ENCODE peak calls at places on chromosomes 2 and 18, in seven cellular contexts. O is GM12891, Q is HS-27A, J is H9, Y is hepatocyte, R is GF-D8, K is GM13977. F is an unnamed sample.

GRCh38 chr2:174778479-174778962 is 14.2 kb upstream of the CHRNA1 start:
- DNase-seq in J (no peak), K (peak), Q (peak), Y (peak), R (no peak), O (no peak), F (peak)

GRCh38 chr18:34871435-34871834 is 161.3 kb downstream of the DTNA start:
- DNase-seq in K (no peak), Q (no peak), J (no peak), Y (no peak), O (no peak), R (no peak), F (no peak)

GRCh38 chr18:44548291-44549221 is 132.1 kb upstream of the SETBP1 start:
- DNase-seq in J (no peak), K (no peak), R (no peak), Y (no peak), O (no peak), Q (no peak), F (no peak)

GRCh38 chr2:167212054-167212648 is 323.9 kb downstream of the XIRP2 start:
- DNase-seq in O (peak), Q (no peak), K (peak), Y (peak), J (no peak), R (no peak), F (peak)

GRCh38 chr2:101351207-101351606 is 36.1 kb downstream of the CREG2 start:
- DNase-seq in Y (no peak), Q (no peak), R (no peak), K (no peak), J (no peak), O (no peak), F (no peak)

GRCh38 chr18:49225160-49225559 is 235.3 kb downstream of the DYM start:
- DNase-seq in Y (no peak), J (no peak), Q (no peak), O (no peak), R (no peak), K (no peak), F (no peak)

GRCh38 chr2:149994057-149994728 is 406.6 kb upstream of the MMADHC start:
- DNase-seq in O (no peak), K (no peak), R (no peak), J (no peak), Q (peak), Y (peak), F (no peak)

GRCh38 chr2:42216712-42217111 is 47.6 kb downstream of the EML4 start:
- DNase-seq in K (no peak), J (no peak), Y (no peak), Q (no peak), O (no peak), R (peak), F (no peak)

GRCh38 chr2:46018773-46019593 is 278.2 kb upstream of the EPAS1 start:
- DNase-seq in O (no peak), Y (no peak), K (no peak), Q (no peak), J (no peak), R (no peak), F (no peak)

GRCh38 chr2:45177870-45178269 is 168.6 kb upstream of the SIX2 start:
- DNase-seq in Q (peak), K (no peak), Y (no peak), O (no peak), J (no peak), R (peak), F (no peak)

GRCh38 chr2:179991344-179991743 is 15.8 kb downstream of the CWC22 start:
- DNase-seq in K (no peak), Q (no peak), J (peak), Y (no peak), R (no peak), O (no peak), F (peak)

GRCh38 chr2:9800639-9800974 is 42.7 kb upstream of the TAF1B start:
- DNase-seq in Q (no peak), R (no peak), O (no peak), K (no peak), Y (no peak), J (no peak), F (no peak)

GRCh38 chr2:38106420-38107182 is 30.6 kb upstream of the CYP1B1 start:
- DNase-seq in R (no peak), Q (no peak), O (no peak), K (no peak), J (no peak), Y (peak), F (no peak)

GRCh38 chr2:236946871-236947270 is 138.8 kb upstream of the COPS8 start:
- DNase-seq in R (no peak), O (no peak), Y (no peak), Q (no peak), J (no peak), K (no peak), F (no peak)

GRCh38 chr18:50429207-50429948 is 54.5 kb downstream of the SKA1 start:
- DNase-seq in R (peak), O (no peak), J (no peak), Y (peak), Q (no peak), K (peak), F (peak)

GRCh38 chr2:179596018-179596417 is 265.4 kb downstream of the ZNF385B start:
- DNase-seq in R (no peak), K (no peak), J (no peak), Q (no peak), O (no peak), Y (no peak), F (no peak)

GRCh38 chr18:67636597-67637385 is 120.3 kb upstream of the DSEL start:
- DNase-seq in Q (no peak), J (peak), K (no peak), O (no peak), Y (no peak), R (no peak), F (no peak)

GRCh38 chr2:119108186-119108585 is 50.4 kb downstream of the C1QL2 start:
- DNase-seq in O (no peak), Y (no peak), R (no peak), K (no peak), J (no peak), Q (no peak), F (no peak)

GRCh38 chr2:111884592-111884964 is 585 bp upstream of the ANAPC1 start:
- DNase-seq in K (no peak), J (no peak), Y (no peak), Q (no peak), O (no peak), R (no peak), F (no peak)

GRCh38 chr2:109275120-109276040 is 146.4 kb downstream of the SH3RF3 start:
- DNase-seq in O (no peak), K (no peak), Q (no peak), R (peak), Y (no peak), J (no peak), F (no peak)

GRCh38 chr18:77065221-77065981 is 67.2 kb downstream of the MBP start:
- DNase-seq in K (no peak), Q (no peak), O (no peak), Y (peak), R (peak), J (no peak), F (no peak)

GRCh38 chr2:240800241-240800640 is 19.8 kb downstream of the KIF1A start:
- DNase-seq in J (no peak), O (no peak), K (no peak), R (no peak), Y (no peak), Q (no peak), F (no peak)

GRCh38 chr18:76443519-76444435 is 51.3 kb downstream of the ZNF516 start:
- DNase-seq in K (no peak), J (no peak), O (no peak), Q (no peak), R (no peak), Y (no peak), F (no peak)

GRCh38 chr2:79887747-79888374 is 375.0 kb downstream of the CTNNA2 start:
- DNase-seq in R (no peak), Q (peak), Y (peak), K (peak), J (peak), O (no peak), F (peak)

GRCh38 chr2:128309341-128310093 is 9.2 kb downstream of the HS6ST1 start:
- DNase-seq in O (no peak), Q (no peak), Y (peak), R (no peak), K (no peak), J (peak), F (no peak)

GRCh38 chr18:45168883-45169585 is 446.2 kb upstream of the SLC14A2 start:
- DNase-seq in O (no peak), R (no peak), J (no peak), K (no peak), Y (no peak), Q (no peak), F (no peak)

GRCh38 chr2:11520092-11520693 is 13.7 kb upstream of the GREB1 start:
- DNase-seq in J (no peak), Q (no peak), R (no peak), K (no peak), O (no peak), Y (no peak), F (no peak)

GRCh38 chr2:30363406-30363805 is 83.6 kb upstream of the LCLAT1 start:
- DNase-seq in Q (no peak), Y (no peak), R (no peak), K (no peak), O (no peak), J (no peak), F (no peak)

GRCh38 chr2:184394642-184395041 is 203.7 kb upstream of the ZNF804A start:
- DNase-seq in Q (no peak), O (no peak), K (no peak), Y (no peak), R (no peak), J (no peak), F (no peak)

GRCh38 chr2:18117592-18117991 is 239.1 kb downstream of the KCNS3 start:
- DNase-seq in J (peak), R (no peak), Y (peak), K (peak), Q (peak), O (no peak), F (peak)

GRCh38 chr2:177324797-177325196 is 60.3 kb upstream of the NFE2L2 start:
- DNase-seq in Y (no peak), K (no peak), J (no peak), O (no peak), R (no peak), Q (no peak), F (no peak)